ENCODE peak calls at places on chromosome 19, in five cellular contexts. One of them, this sample, is unnamed.

GRCh38 chr19:45692187-45693111 is at the start of gene QPCTL:
- DNase-seq in ascending aorta: peak
- DNase-seq in ovary: peak
- DNase-seq in psoas muscle: peak
- DNase-seq in heart right ventricle: peak
- DNase-seq in this sample: peak

GRCh38 chr19:558770-559439 is 13.5 kb upstream of the BSG start:
- DNase-seq in ascending aorta: no peak
- DNase-seq in heart right ventricle: peak
- DNase-seq in ovary: peak
- DNase-seq in psoas muscle: no peak
- DNase-seq in this sample: no peak

GRCh38 chr19:6740589-6741348 is 1.3 kb downstream of the TRIP10 start:
- DNase-seq in psoas muscle: peak
- DNase-seq in heart right ventricle: peak
- DNase-seq in ovary: peak
- DNase-seq in ascending aorta: no peak
- DNase-seq in this sample: no peak

GRCh38 chr19:28874742-28875141 is 338.2 kb downstream of the UQCRFS1 start:
- DNase-seq in heart right ventricle: no peak
- DNase-seq in ascending aorta: no peak
- DNase-seq in ovary: no peak
- DNase-seq in psoas muscle: no peak
- DNase-seq in this sample: no peak

GRCh38 chr19:48757741-48758144 is 2.4 kb downstream of the FGF21 start:
- DNase-seq in psoas muscle: no peak
- DNase-seq in ovary: no peak
- DNase-seq in heart right ventricle: no peak
- DNase-seq in ascending aorta: no peak
- DNase-seq in this sample: no peak

GRCh38 chr19:1497578-1498235 is 6.7 kb downstream of the REEP6 start:
- DNase-seq in psoas muscle: no peak
- DNase-seq in ascending aorta: no peak
- DNase-seq in ovary: no peak
- DNase-seq in heart right ventricle: no peak
- DNase-seq in this sample: no peak

GRCh38 chr19:16217671-16218464 is 20.2 kb downstream of the AP1M1 start:
- DNase-seq in psoas muscle: no peak
- DNase-seq in ovary: no peak
- DNase-seq in heart right ventricle: no peak
- DNase-seq in ascending aorta: no peak
- DNase-seq in this sample: no peak

GRCh38 chr19:12965017-12965811 is 4.2 kb upstream of the DAND5 start:
- DNase-seq in ascending aorta: no peak
- DNase-seq in ovary: peak
- DNase-seq in psoas muscle: peak
- DNase-seq in heart right ventricle: peak
- DNase-seq in this sample: peak

GRCh38 chr19:56671613-56671994 is at the start of gene ZNF835:
- DNase-seq in ascending aorta: peak
- DNase-seq in psoas muscle: peak
- DNase-seq in heart right ventricle: peak
- DNase-seq in ovary: peak
- DNase-seq in this sample: peak

GRCh38 chr19:49679832-49680472 is 2.9 kb downstream of the PRMT1 start:
- DNase-seq in ascending aorta: no peak
- DNase-seq in heart right ventricle: no peak
- DNase-seq in psoas muscle: no peak
- DNase-seq in ovary: no peak
- DNase-seq in this sample: no peak

GRCh38 chr19:30555788-30556110 is 183.6 kb downstream of the ZNF536 start:
- DNase-seq in ascending aorta: no peak
- DNase-seq in psoas muscle: no peak
- DNase-seq in heart right ventricle: no peak
- DNase-seq in ovary: no peak
- DNase-seq in this sample: no peak

GRCh38 chr19:45442408-45442926 is 18.8 kb upstream of the ERCC1 start:
- DNase-seq in ovary: no peak
- DNase-seq in ascending aorta: no peak
- DNase-seq in psoas muscle: no peak
- DNase-seq in heart right ventricle: no peak
- DNase-seq in this sample: no peak

GRCh38 chr19:38932425-38933179 is 1.9 kb downstream of the MRPS12 start:
- DNase-seq in heart right ventricle: no peak
- DNase-seq in ascending aorta: no peak
- DNase-seq in psoas muscle: no peak
- DNase-seq in ovary: peak
- DNase-seq in this sample: no peak

GRCh38 chr19:51501594-51502263 is at the start of gene SIGLEC12:
- DNase-seq in psoas muscle: peak
- DNase-seq in heart right ventricle: no peak
- DNase-seq in ovary: no peak
- DNase-seq in ascending aorta: no peak
- DNase-seq in this sample: no peak

DNA sequence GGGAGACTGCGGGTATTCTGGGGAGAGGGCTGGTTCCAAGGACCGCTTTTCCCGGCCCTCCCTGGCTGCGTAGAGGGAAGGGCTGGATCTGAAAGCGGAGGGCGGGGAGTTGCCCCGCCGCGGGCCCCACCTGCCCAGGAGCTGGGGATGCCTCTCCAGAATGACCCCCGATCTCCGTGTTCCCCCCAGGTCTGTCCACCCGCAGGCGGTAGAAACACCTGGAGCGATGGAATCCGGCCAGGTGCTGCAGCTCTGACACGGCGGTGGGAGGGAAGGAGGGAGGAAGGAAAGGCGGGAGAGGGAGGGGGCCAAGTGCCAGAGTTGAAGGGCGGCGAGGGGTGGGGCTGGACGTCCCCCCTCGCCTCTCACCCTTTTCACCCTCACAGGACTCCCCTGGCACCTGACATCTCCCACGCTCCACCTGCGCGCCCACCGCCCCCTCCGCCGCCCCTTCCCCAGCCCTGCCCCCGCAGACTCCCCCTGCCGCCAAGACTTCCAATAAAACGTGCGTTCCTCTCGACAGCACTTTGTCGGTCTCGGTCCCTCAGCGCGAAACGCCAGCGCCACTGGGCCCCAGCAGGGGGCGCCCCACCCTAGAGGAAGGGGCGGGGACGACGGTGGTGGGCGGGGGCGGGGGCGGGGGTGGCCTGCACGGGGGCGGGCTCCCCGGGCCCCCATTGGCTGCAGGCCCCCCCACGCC is 374 bp upstream of the FXYD7 start:
- DNase-seq in ascending aorta: no peak
- DNase-seq in ovary: peak
- DNase-seq in psoas muscle: no peak
- DNase-seq in heart right ventricle: peak
- DNase-seq in this sample: no peak
- H3K4me3 ChIP-seq in ascending aorta: no peak
- H3K4me3 ChIP-seq in ovary: no peak
- H3K4me3 ChIP-seq in psoas muscle: no peak
- H3K4me3 ChIP-seq in heart right ventricle: no peak
- H3K4me3 ChIP-seq in this sample: peak

DNA sequence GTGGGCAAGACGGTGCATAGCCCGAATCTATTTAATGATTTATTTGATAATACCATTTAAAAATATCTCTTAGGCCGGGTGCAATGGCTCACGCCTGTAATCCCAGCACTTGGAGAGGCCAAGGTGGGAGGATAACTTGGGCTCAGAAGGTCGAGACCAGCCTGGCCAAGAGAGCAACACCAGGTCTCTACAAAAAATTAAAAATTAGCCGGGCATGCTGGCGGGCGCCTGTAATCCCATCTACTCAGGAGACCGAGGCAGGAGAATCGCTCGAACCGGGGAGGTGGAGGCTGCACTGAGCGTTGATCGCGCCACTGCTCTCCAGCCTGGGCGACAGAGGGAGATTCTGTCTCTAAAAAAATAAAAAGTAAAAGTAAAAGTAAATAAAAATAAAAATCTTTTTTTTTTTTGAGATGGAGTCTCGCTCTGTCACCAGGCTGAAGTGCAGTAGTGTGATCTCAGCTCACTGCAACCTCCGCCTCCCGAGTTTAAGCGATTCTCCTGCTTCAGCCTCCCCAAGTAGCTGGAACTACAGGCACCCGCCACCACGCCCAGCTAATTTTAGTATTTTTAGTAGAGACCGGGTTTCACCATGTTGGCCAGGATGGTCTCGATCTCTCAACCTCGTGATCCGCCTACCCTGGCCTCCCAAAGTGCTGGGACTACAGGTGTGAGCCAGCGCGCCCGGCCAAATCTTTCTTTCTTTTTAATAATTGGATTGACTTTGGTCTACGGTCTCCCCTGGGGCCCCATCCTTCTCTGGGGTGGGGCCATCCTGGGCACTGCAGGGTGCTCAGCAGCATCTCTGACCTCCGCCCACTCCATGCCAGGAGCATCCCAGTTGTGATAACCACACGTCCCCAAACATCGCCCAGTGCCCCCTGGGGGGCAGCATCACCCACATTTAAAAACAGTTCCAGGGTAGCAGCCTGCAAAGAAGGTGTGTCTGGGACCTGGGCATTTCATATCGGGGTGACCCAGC is 90.7 kb downstream of the GNG7 start:
- DNase-seq in ovary: no peak
- DNase-seq in psoas muscle: no peak
- DNase-seq in ascending aorta: no peak
- DNase-seq in heart right ventricle: no peak
- DNase-seq in this sample: no peak
- H3K27ac ChIP-seq in ovary: no peak
- H3K27ac ChIP-seq in psoas muscle: no peak
- H3K27ac ChIP-seq in ascending aorta: peak
- H3K27ac ChIP-seq in heart right ventricle: peak
- H3K27ac ChIP-seq in this sample: no peak

DNA sequence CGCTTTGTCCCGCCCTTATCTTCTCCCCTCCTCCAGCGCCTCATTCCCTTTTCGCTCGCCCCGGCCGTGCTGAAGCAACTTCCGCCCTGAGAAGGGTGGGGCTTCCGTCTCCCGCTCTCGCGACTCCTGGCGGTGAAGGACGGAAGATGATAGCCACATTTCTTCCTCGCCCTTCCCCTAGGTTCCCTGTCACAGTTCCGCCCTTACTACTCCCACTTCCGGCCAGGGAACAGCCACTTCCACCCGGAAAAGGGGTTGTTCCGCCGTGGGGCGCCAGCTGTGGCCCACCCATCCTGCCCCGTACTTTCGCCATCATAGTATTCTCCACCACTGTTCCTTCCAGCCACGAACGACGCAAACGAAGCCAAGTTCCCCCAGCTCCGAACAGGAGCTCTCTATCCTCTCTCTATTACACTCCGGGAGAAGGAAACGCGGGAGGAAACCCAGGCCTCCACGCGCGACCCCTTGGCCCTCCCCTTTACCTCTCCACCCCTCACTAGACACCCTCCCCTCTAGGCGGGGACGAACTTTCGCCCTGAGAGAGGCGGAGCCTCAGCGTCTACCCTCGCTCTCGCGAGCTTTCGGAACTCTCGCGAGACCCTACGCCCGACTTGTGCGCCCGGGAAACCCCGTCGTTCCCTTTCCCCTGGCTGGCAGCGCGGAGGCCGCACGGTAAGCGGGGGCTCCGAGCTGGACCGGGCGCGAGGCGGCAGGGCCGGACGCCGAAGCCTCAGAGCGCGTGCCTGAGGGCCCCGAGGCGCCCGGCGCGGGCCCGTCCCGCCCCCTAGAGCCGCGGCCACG is at the start of gene RPS19:
- DNase-seq in ascending aorta: peak
- DNase-seq in ovary: peak
- DNase-seq in heart right ventricle: peak
- DNase-seq in psoas muscle: peak
- DNase-seq in this sample: peak
- TF ChIP-seq CTCF in ascending aorta: peak
- TF ChIP-seq CTCF in ovary: peak
- TF ChIP-seq CTCF in heart right ventricle: peak
- TF ChIP-seq CTCF in psoas muscle: peak
- TF ChIP-seq CTCF in this sample: peak

DNA sequence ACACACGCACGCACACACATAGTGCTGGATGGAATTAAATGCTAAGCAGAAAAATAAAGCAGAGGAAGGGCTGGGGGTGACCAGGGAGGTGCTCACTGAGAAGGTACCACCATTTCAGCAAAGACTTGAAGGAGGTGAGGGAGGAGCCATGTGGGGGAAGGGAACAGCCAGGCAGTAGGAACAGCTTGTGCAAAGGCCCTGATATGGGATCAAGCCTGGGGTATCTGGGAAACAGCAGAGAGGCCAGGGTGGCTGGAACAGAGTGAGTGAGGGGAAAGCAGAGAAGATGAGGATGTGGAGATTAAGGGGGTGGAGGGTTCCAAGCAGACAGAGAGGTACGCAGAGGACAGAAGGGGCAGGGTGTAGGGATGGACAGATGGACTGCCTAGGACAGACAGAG is 25.2 kb downstream of the NOTCH3 start:
- DNase-seq in ascending aorta: no peak
- DNase-seq in ovary: no peak
- DNase-seq in heart right ventricle: no peak
- DNase-seq in psoas muscle: no peak
- DNase-seq in this sample: no peak
- H3K4me3 ChIP-seq in ascending aorta: no peak
- H3K4me3 ChIP-seq in ovary: no peak
- H3K4me3 ChIP-seq in heart right ventricle: no peak
- H3K4me3 ChIP-seq in psoas muscle: no peak
- H3K4me3 ChIP-seq in this sample: no peak

GRCh38 chr19:4301590-4302237 is 475 bp downstream of the TMIGD2 start:
- DNase-seq in heart right ventricle: no peak
- DNase-seq in ovary: no peak
- DNase-seq in psoas muscle: no peak
- DNase-seq in ascending aorta: no peak
- DNase-seq in this sample: no peak
- H3K27ac ChIP-seq in heart right ventricle: no peak
- H3K27ac ChIP-seq in ovary: no peak
- H3K27ac ChIP-seq in psoas muscle: no peak
- H3K27ac ChIP-seq in ascending aorta: no peak
- H3K27ac ChIP-seq in this sample: no peak